ENCODE peak calls at places on chromosomes 7 and 10, in seven cellular contexts. B is suprapubic skin, R is heart left ventricle, L is adrenal gland, Y is right lobe of liver, Q is body of pancreas, N is tibial nerve. H is an unnamed sample.

GRCh38 chr7:17770710-17771375 is 169.5 kb downstream of the SNX13 start:
- DNase-seq in Y (no peak), N (no peak), B (no peak), R (no peak), Q (no peak), L (no peak), H (no peak)

GRCh38 chr7:93307131-93307660 is 75.0 kb downstream of the VPS50 start:
- DNase-seq in L (no peak), B (no peak), Q (no peak), N (no peak), R (no peak), Y (no peak), H (peak)

GRCh38 chr7:94605031-94605430 is 50.9 kb downstream of the SGCE start:
- DNase-seq in B (no peak), Q (no peak), N (no peak), Y (no peak), R (no peak), L (no peak), H (no peak)

GRCh38 chr7:4174451-4174850 is 507.6 kb upstream of the FOXK1 start:
- DNase-seq in Q (no peak), B (no peak), Y (no peak), L (no peak), N (no peak), R (peak), H (no peak)

GRCh38 chr10:26593896-26594295 is 103.6 kb upstream of the PDSS1 start:
- DNase-seq in B (no peak), N (no peak), R (no peak), Y (no peak), L (no peak), Q (no peak), H (no peak)

GRCh38 chr10:91596821-91597396 is 36.0 kb downstream of the PPP1R3C start:
- DNase-seq in Y (no peak), N (no peak), R (no peak), L (no peak), Q (no peak), B (no peak), H (no peak)

GRCh38 chr10:11921800-11922387 is 98.7 kb downstream of the PROSER2 start:
- DNase-seq in L (no peak), N (no peak), B (no peak), Y (no peak), R (no peak), Q (no peak), H (no peak)

GRCh38 chr7:27714831-27715444 is 25.0 kb upstream of the TAX1BP1 start:
- DNase-seq in Q (no peak), B (no peak), L (no peak), Y (no peak), R (no peak), N (no peak), H (no peak)

GRCh38 chr10:55500931-55501559 is 700.0 kb upstream of the PCDH15 start:
- DNase-seq in Q (no peak), B (no peak), Y (no peak), L (peak), R (no peak), N (no peak), H (peak)

GRCh38 chr10:34786464-34786863 is 28.6 kb downstream of the PARD3 start:
- DNase-seq in Y (no peak), Q (no peak), L (no peak), R (no peak), B (no peak), N (no peak), H (no peak)

GRCh38 chr10:128058746-128059125 is 67.5 kb downstream of the MKI67 start:
- DNase-seq in B (no peak), Q (no peak), N (no peak), L (no peak), Y (no peak), R (no peak), H (no peak)

GRCh38 chr10:92787557-92788152 is 60.7 kb upstream of the EXOC6 start:
- DNase-seq in N (no peak), Y (no peak), B (no peak), R (no peak), L (no peak), Q (no peak), H (no peak)

GRCh38 chr10:101968910-101969321 is 87.1 kb downstream of the ARMH3 start:
- DNase-seq in R (no peak), L (no peak), Y (no peak), Q (no peak), B (no peak), N (no peak), H (no peak)

GRCh38 chr10:77287647-77288120 is 349.9 kb downstream of the KCNMA1 start:
- DNase-seq in Q (peak), R (no peak), B (no peak), N (no peak), Y (peak), L (no peak), H (no peak)

GRCh38 chr10:103038570-103038969 is 120.5 kb downstream of the CNNM2 start:
- DNase-seq in Q (no peak), N (no peak), B (no peak), R (no peak), Y (no peak), L (no peak), H (no peak)

GRCh38 chr7:56046728-56047445 is 4.4 kb downstream of the PSPH start:
- DNase-seq in Q (peak), Y (no peak), B (no peak), N (no peak), R (no peak), L (peak), H (peak)

GRCh38 chr10:4546500-4546899 is 279.5 kb upstream of the AKR1E2 start:
- DNase-seq in N (no peak), Y (no peak), Q (no peak), L (no peak), B (no peak), R (no peak), H (no peak)

GRCh38 chr7:43771128-43771527 is 12.6 kb downstream of the BLVRA start:
- DNase-seq in N (no peak), Y (no peak), R (no peak), Q (no peak), L (no peak), B (no peak), H (peak)

GRCh38 chr7:55073051-55073511 is 54.3 kb downstream of the EGFR start:
- DNase-seq in B (no peak), Y (no peak), L (no peak), N (no peak), R (no peak), Q (no peak), H (no peak)

GRCh38 chr7:16123117-16123770 is 298.1 kb downstream of the CRPPA start:
- DNase-seq in R (no peak), N (no peak), Q (no peak), Y (no peak), B (no peak), L (no peak), H (no peak)

GRCh38 chr7:40682696-40683095 is 547.9 kb downstream of the SUGCT start:
- DNase-seq in Y (no peak), B (no peak), R (no peak), L (no peak), Q (no peak), N (no peak), H (no peak)

GRCh38 chr7:134254311-134254710 is 62.4 kb downstream of the SLC35B4 start:
- DNase-seq in N (no peak), L (no peak), R (no peak), Q (no peak), Y (no peak), B (no peak), H (peak)

GRCh38 chr7:126856691-126857291 is 395.9 kb downstream of the GRM8 start:
- DNase-seq in R (no peak), B (no peak), Y (no peak), Q (no peak), N (no peak), L (no peak), H (peak)

GRCh38 chr10:79226391-79227245 is 120.7 kb upstream of the PPIF start:
- DNase-seq in R (no peak), N (no peak), B (no peak), Q (no peak), L (no peak), Y (no peak), H (no peak)

GRCh38 chr10:108465871-108466641 is 1301.5 kb upstream of the SORCS1 start:
- DNase-seq in L (no peak), Y (peak), Q (peak), R (peak), N (no peak), B (peak), H (peak)

GRCh38 chr7:2517004-2517403 is 2.6 kb upstream of the LFNG start:
- DNase-seq in N (no peak), B (no peak), L (no peak), R (no peak), Q (no peak), Y (no peak), H (no peak)
- TF ChIP-seq POLR2A in N (no peak), B (no peak), L (no peak), R (no peak), Q (no peak), Y (no peak), H (no peak)

GRCh38 chr7:30027915-30028748 is at the start of gene PLEKHA8:
- DNase-seq in Q (peak), Y (peak), R (peak), L (peak), B (peak), N (peak), H (peak)
- TF ChIP-seq POLR2A in Q (peak), Y (peak), R (peak), L (peak), B (peak), N (peak), H (peak)

DNA sequence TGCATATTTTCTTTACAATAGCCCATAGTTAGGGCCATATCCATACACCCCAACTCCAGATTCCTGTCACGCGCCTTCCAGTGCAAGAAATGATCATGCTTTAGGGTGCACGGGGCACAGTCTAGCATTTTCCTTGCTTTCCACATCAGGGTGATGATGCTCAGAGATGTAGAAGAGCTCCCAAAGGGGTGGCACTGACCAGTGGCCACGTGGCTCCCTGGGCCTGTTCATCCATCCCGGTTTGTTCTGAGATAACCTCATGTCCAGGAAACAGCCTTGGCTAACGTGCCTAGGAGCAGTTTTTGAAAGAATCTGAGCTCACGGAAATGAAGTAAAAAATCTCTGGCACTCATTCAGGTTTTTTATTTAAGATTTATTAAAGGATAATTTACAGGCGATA is 139.3 kb downstream of the GALNT17 start:
- DNase-seq in Q (no peak), B (no peak), R (no peak), N (no peak), Y (no peak), L (peak), H (no peak)
- TF ChIP-seq POLR2A in Q (no peak), B (no peak), R (no peak), N (no peak), Y (no peak), L (no peak), H (no peak)

DNA sequence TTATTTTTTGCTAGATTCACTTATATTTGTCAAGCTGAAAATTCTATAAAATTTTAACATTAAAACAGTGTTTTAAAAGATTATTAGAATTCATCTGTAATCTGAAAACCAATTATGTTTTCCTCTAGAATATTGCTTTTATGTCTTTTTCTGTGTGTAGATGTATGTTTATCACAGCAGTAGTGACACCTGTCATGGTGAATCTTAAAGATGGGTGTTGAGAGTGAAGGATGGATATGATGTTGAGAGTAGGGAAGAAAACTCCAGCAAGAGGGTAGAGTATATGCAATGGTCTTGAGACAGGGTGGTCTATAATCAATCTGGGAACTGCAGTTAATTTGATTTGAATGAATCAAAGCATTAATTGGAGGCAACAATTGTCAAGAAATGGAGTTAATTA is 336.9 kb upstream of the CDC14C start:
- DNase-seq in B (no peak), Y (no peak), Q (no peak), L (no peak), R (no peak), N (no peak), H (no peak)
- TF ChIP-seq POLR2A in B (no peak), Y (no peak), Q (no peak), L (no peak), R (no peak), N (no peak), H (no peak)

DNA sequence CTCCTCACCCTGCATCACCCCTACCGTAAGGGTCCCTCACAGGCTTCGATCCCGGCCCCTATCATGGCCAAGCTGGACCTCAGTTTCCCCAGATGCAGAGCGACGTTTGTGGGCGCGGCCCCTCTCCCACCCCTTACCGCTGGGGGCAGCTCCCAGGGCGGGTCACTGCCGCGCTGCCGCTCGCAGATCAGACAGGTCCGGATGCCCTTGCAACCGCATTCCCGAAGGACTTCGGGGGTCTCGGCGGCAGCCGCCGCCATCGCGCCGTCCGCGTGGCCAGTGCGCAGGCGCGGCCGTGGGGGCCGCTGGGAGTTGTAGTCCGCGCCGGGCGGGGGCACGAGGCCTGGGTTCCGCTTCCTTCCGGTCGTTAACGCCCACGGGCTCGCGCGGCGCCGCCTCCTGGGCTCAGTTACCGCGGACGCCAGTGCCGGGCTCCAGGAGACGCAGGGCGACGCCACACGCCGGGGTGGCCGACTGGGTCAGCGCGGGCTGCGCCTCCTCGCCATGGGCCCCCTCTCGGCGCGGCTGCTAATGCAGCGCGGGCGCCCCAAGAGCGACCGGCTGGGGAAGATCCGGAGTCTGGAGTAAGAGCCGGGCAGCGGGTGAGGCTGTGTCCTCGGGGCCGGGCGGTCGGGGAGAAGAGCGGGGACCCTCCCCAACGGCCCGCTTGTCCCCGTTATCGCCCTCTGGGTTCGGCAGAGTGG is at the start of the genes ALKBH4 and LRWD1:
- DNase-seq in R (peak), N (peak), Y (peak), B (peak), Q (peak), L (peak), H (peak)
- TF ChIP-seq POLR2A in R (peak), N (peak), Y (peak), B (peak), Q (peak), L (no peak), H (peak)

DNA sequence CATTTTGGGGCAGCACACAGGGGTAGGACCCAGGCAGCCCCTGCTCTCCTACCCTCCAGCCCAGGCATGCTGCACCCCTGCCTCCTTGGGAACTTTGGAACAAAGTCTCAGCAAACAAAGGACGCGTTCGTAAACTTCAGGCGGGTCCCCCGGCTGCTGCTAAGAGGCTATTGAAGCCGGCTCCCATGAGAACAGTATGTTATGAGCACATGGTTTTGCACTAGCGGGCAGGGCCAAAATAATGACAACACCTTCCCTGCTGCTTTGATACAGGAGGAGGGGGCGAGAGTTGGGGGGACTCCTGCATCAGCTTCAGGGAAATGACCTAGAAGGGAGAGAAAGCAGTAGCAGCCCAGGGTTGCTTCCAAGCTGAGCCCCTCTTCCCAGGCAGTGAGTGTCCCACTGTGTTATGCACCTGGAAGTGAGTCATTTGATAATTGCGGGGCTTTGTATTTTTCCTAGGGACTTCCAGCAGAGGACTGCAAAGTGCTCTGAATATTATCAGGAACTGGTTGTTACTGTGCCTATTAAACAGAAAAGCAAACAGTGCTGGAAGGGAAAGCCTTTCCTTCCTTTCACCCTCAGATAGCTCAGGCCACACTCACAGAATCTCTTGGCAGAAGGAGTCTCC is 6.9 kb downstream of the ITPRIP start:
- DNase-seq in B (peak), N (no peak), Q (peak), Y (no peak), R (no peak), L (no peak), H (peak)
- TF ChIP-seq POLR2A in B (no peak), N (no peak), Q (no peak), Y (peak), R (peak), L (no peak), H (no peak)

DNA sequence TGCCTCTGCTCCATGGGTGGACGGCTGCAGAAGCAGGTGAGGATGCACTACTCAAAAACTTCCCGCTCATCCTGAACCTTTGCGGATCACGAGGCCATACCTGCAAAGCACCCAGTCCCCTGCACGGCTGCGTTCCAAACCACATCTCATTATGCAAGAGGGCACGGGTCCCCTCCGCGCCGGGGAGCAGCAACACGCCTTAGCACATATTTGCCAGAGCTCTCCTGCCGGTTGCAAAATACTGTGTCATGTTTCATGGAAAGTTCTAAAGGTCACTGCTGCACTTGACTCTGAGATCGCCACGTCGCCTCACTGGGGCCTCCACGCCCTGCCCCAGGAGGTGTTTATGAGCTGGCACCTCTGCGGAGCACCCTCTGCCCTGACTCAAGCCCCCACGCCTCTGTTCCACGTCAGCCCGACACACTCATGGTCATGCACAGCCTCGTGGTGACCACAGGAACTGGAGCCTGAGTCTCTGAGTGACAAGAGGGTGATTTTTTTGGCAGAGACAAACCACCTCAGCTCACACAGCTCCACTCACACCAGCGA is 131.8 kb downstream of the PRKAG2 start:
- DNase-seq in Y (peak), Q (peak), N (peak), R (peak), B (no peak), L (peak), H (no peak)
- TF ChIP-seq POLR2A in Y (peak), Q (no peak), N (no peak), R (no peak), B (no peak), L (no peak), H (no peak)

GRCh38 chr10:96043157-96043894 is at the start of gene CCNJ:
- DNase-seq in N (peak), Q (peak), R (peak), L (peak), B (peak), Y (peak), H (peak)
- TF ChIP-seq POLR2A in N (peak), Q (peak), R (peak), L (peak), B (peak), Y (peak), H (peak)

H was measured in erythroblast.